ENCODE peak calls at places on chromosomes 2 and 18, in six cellular contexts. A, Z, W, O, L and E are unnamed samples.

GRCh38 chr2:238504181-238504711 is 77.5 kb downstream of the ASB1 start:
- DNase-seq in L (no peak), A (no peak), O (no peak), Z (no peak), W (no peak), E (no peak)

GRCh38 chr2:213316001-213316735 is 31.9 kb downstream of the SPAG16 start:
- DNase-seq in W (no peak), L (peak), A (no peak), Z (no peak), O (peak), E (no peak)

GRCh38 chr18:59149416-59149815 is 9.7 kb downstream of the SEC11C start:
- DNase-seq in Z (no peak), O (no peak), A (no peak), L (no peak), W (no peak), E (no peak)

GRCh38 chr2:177830881-177831386 is 241.6 kb downstream of the PDE11A start:
- DNase-seq in A (no peak), L (no peak), O (no peak), W (no peak), Z (no peak), E (no peak)

GRCh38 chr2:125168442-125168841 is 1143.4 kb downstream of the CNTNAP5 start:
- DNase-seq in Z (no peak), L (no peak), A (no peak), O (peak), W (no peak), E (no peak)

GRCh38 chr2:178891265-178891958 is 84.2 kb upstream of the TTN start:
- DNase-seq in W (peak), A (no peak), Z (no peak), O (peak), L (peak), E (peak)

GRCh38 chr18:65934874-65935273 is 184.1 kb downstream of the CDH7 start:
- DNase-seq in L (no peak), O (no peak), A (no peak), W (no peak), Z (no peak), E (no peak)

GRCh38 chr2:230974096-230974913 is 21.6 kb upstream of the SPATA3 start:
- DNase-seq in L (peak), Z (no peak), O (peak), W (no peak), A (peak), E (no peak)

GRCh38 chr2:45237850-45238542 is 228.7 kb upstream of the SIX2 start:
- DNase-seq in W (peak), L (peak), Z (no peak), A (no peak), O (peak), E (peak)

GRCh38 chr2:36392854-36393253 is 37.3 kb downstream of the CRIM1 start:
- DNase-seq in L (no peak), A (no peak), Z (no peak), O (no peak), W (no peak), E (no peak)

GRCh38 chr2:230713331-230714121 is 884 bp downstream of the CAB39 start:
- DNase-seq in L (no peak), A (peak), W (no peak), O (peak), Z (peak), E (no peak)

GRCh38 chr2:30465171-30465545 is 18.1 kb downstream of the LCLAT1 start:
- DNase-seq in A (no peak), Z (no peak), L (no peak), O (no peak), W (no peak), E (no peak)

GRCh38 chr2:20183373-20183772 is 41.6 kb downstream of the SDC1 start:
- DNase-seq in L (no peak), W (no peak), Z (no peak), O (no peak), A (no peak), E (no peak)

GRCh38 chr2:108621087-108621559 is 86.9 kb downstream of the LIMS1 start:
- DNase-seq in W (peak), Z (no peak), L (no peak), A (peak), O (peak), E (no peak)

GRCh38 chr2:78768016-78768415 is 257.5 kb upstream of the REG3G start:
- DNase-seq in W (no peak), O (no peak), Z (no peak), A (no peak), L (no peak), E (no peak)

GRCh38 chr2:138105358-138105757 is 141.1 kb downstream of the HNMT start:
- DNase-seq in A (no peak), W (no peak), L (no peak), O (no peak), Z (no peak), E (no peak)

GRCh38 chr18:72086421-72086820 is 457.7 kb downstream of the CBLN2 start:
- DNase-seq in L (no peak), O (peak), Z (no peak), A (no peak), W (no peak), E (no peak)

GRCh38 chr18:49751427-49752094 is 61.8 kb downstream of the ACAA2 start:
- DNase-seq in Z (no peak), O (no peak), A (no peak), W (no peak), L (no peak), E (no peak)

GRCh38 chr2:207418422-207418821 is 111.3 kb upstream of the CREB1 start:
- DNase-seq in Z (no peak), A (no peak), W (no peak), O (no peak), L (no peak), E (no peak)

GRCh38 chr2:38194751-38195150 is 118.8 kb upstream of the CYP1B1 start:
- DNase-seq in A (no peak), Z (no peak), W (peak), L (no peak), O (peak), E (no peak)

GRCh38 chr2:69200107-69200520 is 186.9 kb downstream of the GFPT1 start:
- DNase-seq in L (peak), W (no peak), O (no peak), Z (no peak), A (no peak), E (peak)

GRCh38 chr2:69204654-69205053 is 182.4 kb downstream of the GFPT1 start:
- DNase-seq in Z (no peak), W (no peak), L (no peak), O (no peak), A (no peak), E (no peak)

GRCh38 chr2:69202323-69202722 is 184.7 kb downstream of the GFPT1 start:
- DNase-seq in W (no peak), L (no peak), Z (no peak), O (no peak), A (no peak), E (no peak)

GRCh38 chr2:69203166-69203985 is 183.7 kb downstream of the GFPT1 start:
- DNase-seq in Z (no peak), A (no peak), W (no peak), L (no peak), O (no peak), E (no peak)

DNA sequence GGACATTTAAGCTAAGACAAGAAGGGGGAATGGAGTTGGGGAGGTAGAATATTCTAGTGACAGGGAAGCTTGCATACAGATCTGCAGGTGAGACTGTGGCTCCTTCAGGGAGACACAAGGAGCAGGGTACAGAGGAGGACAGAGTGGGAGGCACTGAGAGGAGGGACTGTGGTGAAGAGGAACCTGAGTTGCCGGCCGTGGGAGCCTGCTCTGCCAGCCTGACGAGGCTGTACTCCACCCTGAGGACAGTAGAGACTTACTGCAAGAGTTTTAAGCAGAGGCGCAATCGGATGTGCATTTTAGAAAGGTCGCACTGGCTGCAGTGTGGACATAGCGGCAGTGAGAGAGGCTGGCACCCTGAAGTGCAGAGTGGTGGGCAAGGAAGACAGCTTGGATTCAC is 185.8 kb downstream of the GFPT1 start:
- DNase-seq in O (no peak), L (no peak), A (no peak), Z (no peak), W (no peak), E (no peak)
- TF ChIP-seq CTCF in O (no peak), L (no peak), A (no peak), Z (no peak), W (no peak), E (no peak)

DNA sequence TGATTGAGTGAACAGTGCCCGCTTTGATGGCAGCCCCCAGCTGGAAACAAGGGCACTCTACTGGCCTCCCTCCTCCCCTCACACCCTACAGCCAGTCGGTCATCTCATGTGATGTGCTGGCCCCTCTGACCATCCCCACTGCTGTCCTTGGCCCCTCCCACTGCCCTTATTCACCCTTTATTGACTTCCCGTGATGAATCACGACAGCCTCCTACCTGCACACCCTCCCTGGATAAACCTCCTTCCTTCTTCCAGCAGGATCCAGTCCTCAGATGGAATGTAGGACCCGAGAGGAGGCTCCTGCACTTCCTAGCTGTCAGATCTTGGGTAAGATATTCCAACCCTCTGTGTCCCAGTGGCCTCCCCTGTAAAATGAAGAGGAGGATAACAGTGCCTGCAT is 186.5 kb upstream of the SH3BP4 start:
- DNase-seq in Z (no peak), L (no peak), O (no peak), A (no peak), W (no peak), E (no peak)
- TF ChIP-seq CTCF in Z (no peak), L (no peak), O (no peak), A (no peak), W (no peak), E (no peak)

GRCh38 chr2:134122610-134123009 is 131.3 kb upstream of the MGAT5 start:
- DNase-seq in O (no peak), Z (no peak), W (no peak), L (no peak), A (no peak), E (no peak)
- TF ChIP-seq CTCF in O (no peak), Z (no peak), W (peak), L (no peak), A (no peak), E (no peak)

DNA sequence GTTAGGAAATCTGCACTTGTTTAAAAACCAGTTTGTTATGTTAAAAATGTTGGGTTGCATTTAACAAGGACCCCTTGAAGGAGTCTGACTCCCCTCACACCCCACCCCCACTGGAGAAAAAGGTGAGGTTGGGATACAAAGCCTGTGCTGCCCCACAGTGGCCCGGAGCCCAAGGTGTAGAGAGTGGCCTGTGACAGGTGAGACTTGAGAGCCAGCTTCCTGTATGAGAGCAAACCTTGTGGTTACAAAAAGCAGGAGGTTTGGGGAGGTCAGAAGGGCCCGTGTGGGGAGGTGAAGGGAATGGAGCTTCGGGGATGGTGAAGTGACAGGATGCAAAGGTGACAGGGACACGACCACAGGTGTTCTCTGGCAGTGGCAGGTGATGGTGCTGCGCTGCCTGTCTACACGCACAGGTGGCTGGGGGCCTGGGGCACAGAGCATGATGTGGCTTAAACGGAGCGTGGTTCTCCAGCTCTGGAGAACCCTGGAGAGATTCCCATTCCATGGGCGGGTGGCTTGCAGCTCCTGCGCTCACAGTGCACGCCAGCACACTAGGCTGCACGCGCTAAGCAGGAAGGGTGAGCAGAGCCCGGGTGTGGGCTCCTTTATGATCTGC is 29.0 kb downstream of the IMPA2 start:
- DNase-seq in A (peak), O (no peak), Z (no peak), L (no peak), W (no peak), E (no peak)
- TF ChIP-seq CTCF in A (no peak), O (no peak), Z (no peak), L (no peak), W (no peak), E (no peak)

DNA sequence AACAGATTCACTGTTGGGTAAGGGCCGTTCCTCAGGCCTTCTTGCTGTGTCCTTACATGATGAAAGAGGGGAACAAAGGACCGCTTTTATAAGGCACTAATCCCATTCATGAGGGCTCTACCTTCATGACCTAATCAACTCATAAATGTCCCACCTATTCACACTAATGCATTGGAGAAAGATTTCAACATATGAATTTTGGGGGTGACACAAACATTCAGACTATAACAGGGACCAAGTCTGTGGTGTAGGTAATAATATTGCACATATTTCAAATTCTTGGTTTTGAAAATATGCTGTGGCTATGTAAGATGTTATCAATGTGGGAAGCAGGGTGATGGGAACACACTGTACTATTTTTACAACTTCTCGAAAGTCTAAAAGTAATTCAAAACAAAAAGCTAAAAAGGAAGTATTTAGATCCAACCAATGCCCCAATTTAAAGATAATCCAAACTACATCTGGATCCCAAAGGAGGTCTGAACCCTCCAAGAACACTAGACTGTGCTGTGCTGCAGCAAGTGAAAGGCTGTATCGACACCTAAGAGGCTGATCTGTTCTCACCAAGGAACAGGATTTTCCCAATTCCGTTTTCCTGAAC is 82.4 kb upstream of the TGIF1 start:
- DNase-seq in L (peak), W (no peak), O (peak), Z (no peak), A (no peak), E (no peak)
- TF ChIP-seq CTCF in L (no peak), W (no peak), O (no peak), Z (no peak), A (no peak), E (no peak)

GRCh38 chr2:62545261-62545660 is 39.3 kb upstream of the TMEM17 start:
- DNase-seq in A (no peak), L (no peak), Z (no peak), O (no peak), W (no peak), E (no peak)
- TF ChIP-seq CTCF in A (no peak), L (no peak), Z (no peak), O (no peak), W (no peak), E (no peak)

DNA sequence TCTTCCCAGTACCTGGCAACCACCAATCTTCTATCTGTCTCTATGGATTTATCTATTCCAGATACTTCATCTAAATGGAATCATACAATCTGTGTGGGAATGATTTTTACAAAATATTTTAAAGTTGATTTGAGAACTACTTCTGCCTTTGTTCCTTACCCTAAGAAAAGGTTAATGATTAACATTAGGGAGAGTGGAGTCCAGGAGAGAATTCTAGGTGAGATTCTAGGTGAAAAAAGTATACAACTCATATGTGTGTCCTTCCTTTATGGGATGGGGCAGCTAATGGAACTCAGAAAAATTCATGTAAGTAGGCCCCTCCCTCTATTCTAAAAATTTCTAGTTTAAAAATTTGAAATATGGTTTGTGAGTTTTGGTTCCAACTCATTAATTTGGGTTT is 35.9 kb upstream of the WDSUB1 start:
- DNase-seq in O (no peak), A (no peak), Z (no peak), L (no peak), W (no peak), E (no peak)
- TF ChIP-seq CTCF in O (no peak), A (no peak), Z (no peak), L (no peak), W (no peak), E (no peak)